ENCODE peak calls at places on chromosomes 4 and X, in four cellular contexts. Q is lung, N is prostate gland, T is IMR-90. Y is an unnamed sample.

GRCh38 chr4:156322592-156322991 is 368.9 kb upstream of the CTSO start:
- DNase-seq in T (peak; percentile 90), N (no peak), Q (no peak), Y (no peak)

GRCh38 chr4:170122252-170122651 is 32.5 kb upstream of the AADAT start:
- DNase-seq in Q (no peak), N (peak; percentile 46), T (no peak), Y (no peak)

GRCh38 chrX:150573702-150574101 is 5.3 kb downstream of the MTM1 start:
- DNase-seq in T (no peak), N (no peak), Q (no peak), Y (no peak)

GRCh38 chr4:173167793-173168395 is 717 bp upstream of the GALNT7 start:
- DNase-seq in T (peak; percentile 30), N (peak; percentile 26), Q (peak; percentile 38), Y (peak; percentile 48)

GRCh38 chr4:112973897-112974296 is 75.6 kb upstream of the ANK2 start:
- DNase-seq in T (no peak), Q (no peak), N (no peak), Y (no peak)

GRCh38 chr4:151646322-151646721 is 114.5 kb downstream of the GATB start:
- DNase-seq in T (no peak), N (no peak), Q (no peak), Y (no peak)

GRCh38 chr4:52714597-52715254 is 36.5 kb downstream of the ERVMER34-1 start:
- DNase-seq in N (no peak), Q (no peak), T (no peak), Y (no peak)

GRCh38 chr4:54237770-54238169 is 8.7 kb downstream of the PDGFRA start:
- DNase-seq in T (no peak), Q (no peak), N (no peak), Y (no peak)

GRCh38 chr4:158999166-158999682 is 103.7 kb upstream of the RAPGEF2 start:
- DNase-seq in Q (no peak), N (no peak), T (no peak), Y (no peak)

DNA sequence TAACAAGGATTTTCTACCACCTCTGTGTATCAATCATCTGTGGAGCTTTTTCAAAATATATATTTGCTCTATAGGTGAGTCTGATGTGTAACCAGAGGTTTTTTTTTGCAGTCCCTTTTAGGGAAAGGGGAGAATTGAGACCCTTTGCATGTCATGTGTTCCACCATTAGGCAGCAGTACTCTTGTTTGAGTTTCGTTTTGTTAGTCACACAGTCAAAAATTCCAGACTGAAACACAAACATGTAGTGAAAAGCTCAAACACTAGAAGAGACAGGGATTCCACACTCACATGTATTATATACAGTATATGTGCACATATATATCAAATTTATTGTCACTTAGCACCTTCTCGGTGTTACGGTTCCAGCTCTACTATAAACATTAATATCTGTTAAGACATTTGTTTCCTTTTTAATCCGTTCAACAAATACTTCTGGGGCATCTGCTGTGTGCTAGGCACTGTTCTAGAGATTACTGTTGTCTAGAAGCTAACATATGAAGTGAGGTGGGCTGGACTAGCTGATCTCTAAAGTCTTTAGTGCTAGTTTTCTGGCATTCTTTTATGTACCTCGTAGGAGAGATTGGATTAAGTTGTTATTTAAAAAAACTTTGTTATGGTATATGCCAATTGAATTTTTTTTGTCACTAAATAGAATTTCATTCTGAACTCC is 5.5 kb downstream of the USP9X start:
- DNase-seq in Q (no peak), T (peak; percentile 35), N (no peak), Y (no peak)
- H3K4me1 ChIP-seq in Q (peaks cover 8% of the 10 kb centered on the region), T (no peaks in the 10 kb centered on the region), N (no peaks in the 10 kb centered on the region), Y (peaks cover 44% of the 10 kb centered on the region)

GRCh38 chr4:40281099-40281498 is 54.0 kb upstream of the CHRNA9 start:
- DNase-seq in T (no peak), N (no peak), Q (no peak), Y (no peak)

GRCh38 chr4:40283968-40284367 is 51.2 kb upstream of the CHRNA9 start:
- DNase-seq in N (no peak), Q (no peak), T (no peak), Y (no peak)

GRCh38 chr4:40281913-40282312 is 53.2 kb upstream of the CHRNA9 start:
- DNase-seq in Q (no peak), T (no peak), N (no peak), Y (no peak)

GRCh38 chr4:40280586-40280985 is 54.5 kb upstream of the CHRNA9 start:
- DNase-seq in Q (no peak), T (no peak), N (no peak), Y (no peak)

GRCh38 chr4:40283413-40283812 is 51.7 kb upstream of the CHRNA9 start:
- DNase-seq in N (no peak), Q (no peak), T (no peak), Y (no peak)
- H3K4me1 ChIP-seq in N (no peaks in the 10 kb centered on the region), Q (no peaks in the 10 kb centered on the region), T (no peaks in the 10 kb centered on the region), Y (no peaks in the 10 kb centered on the region)

DNA sequence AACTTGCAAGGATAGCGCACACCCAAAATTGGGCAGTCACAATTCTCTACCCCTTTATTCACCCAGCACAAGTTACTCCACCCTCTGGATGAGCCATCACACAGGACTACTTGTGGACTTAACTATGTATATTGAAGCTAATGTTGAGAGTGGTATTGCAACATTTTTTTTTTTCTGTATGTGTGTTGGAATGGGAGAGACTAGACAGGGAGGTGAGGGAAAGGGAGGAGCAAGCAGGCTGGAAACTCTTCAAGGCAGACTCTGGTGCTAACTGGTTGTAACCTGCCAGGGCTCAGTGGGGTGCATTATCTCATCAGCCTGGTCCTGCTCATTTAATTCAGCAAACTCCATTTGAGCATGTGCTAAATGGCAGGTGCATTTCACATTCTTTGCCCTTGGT is 18.4 kb upstream of the CWH43 start:
- DNase-seq in T (peak; percentile 39), Q (no peak), N (no peak), Y (no peak)
- H3K4me1 ChIP-seq in T (peaks cover 4% of the 10 kb centered on the region), Q (no peaks in the 10 kb centered on the region), N (no peaks in the 10 kb centered on the region), Y (no peaks in the 10 kb centered on the region)

DNA sequence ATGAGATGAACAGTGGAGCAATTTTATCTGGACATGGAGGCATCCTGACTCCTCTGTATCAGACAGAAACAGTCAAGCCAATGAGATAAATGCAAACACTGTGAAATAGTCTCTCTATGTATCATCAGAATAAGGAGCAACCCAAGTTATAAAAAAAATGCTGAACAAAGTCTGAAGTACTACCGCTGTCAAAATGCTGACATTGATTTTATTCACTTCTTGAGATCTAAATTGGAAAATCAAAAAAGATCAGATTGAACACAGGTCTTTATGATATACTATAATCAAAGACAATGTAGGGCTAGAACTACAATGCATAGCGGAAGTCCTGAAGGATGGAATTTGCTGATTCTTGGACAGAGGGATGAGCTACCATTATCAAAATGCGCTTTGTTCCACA is 76.1 kb downstream of the FTHL17 start:
- DNase-seq in T (no peak), Q (no peak), N (no peak), Y (no peak)
- H3K4me1 ChIP-seq in T (no peaks in the 10 kb centered on the region), Q (no peaks in the 10 kb centered on the region), N (no peaks in the 10 kb centered on the region), Y (no peaks in the 10 kb centered on the region)

GRCh38 chrX:13373807-13374187 is 53.9 kb upstream of the ATXN3L start:
- DNase-seq in Q (no peak), T (peak; percentile 82), N (no peak), Y (no peak)

GRCh38 chrX:13377537-13377936 is 57.7 kb upstream of the ATXN3L start:
- DNase-seq in Q (no peak), T (peak; percentile 95), N (no peak), Y (no peak)

GRCh38 chrX:13374364-13374763 is 54.5 kb upstream of the ATXN3L start:
- DNase-seq in Q (no peak), N (no peak), T (no peak), Y (no peak)

GRCh38 chrX:13380230-13380629 is 60.4 kb upstream of the ATXN3L start:
- DNase-seq in T (peak; percentile 69), N (no peak), Q (no peak), Y (no peak)

GRCh38 chrX:13376857-13377441 is 57.1 kb upstream of the ATXN3L start:
- DNase-seq in N (peak; percentile 46), Q (peak; percentile 32), T (peak; percentile 95), Y (no peak)
- H3K4me1 ChIP-seq in N (no peaks in the 10 kb centered on the region), Q (no peaks in the 10 kb centered on the region), T (peaks cover 15% of the 10 kb centered on the region), Y (no peaks in the 10 kb centered on the region)

GRCh38 chr4:111506706-111507105 is 638.5 kb upstream of the FAM241A start:
- DNase-seq in N (no peak), T (peak; percentile 84), Q (no peak), Y (no peak)
- H3K4me1 ChIP-seq in N (no peaks in the 10 kb centered on the region), T (no peaks in the 10 kb centered on the region), Q (no peaks in the 10 kb centered on the region), Y (no peaks in the 10 kb centered on the region)

DNA sequence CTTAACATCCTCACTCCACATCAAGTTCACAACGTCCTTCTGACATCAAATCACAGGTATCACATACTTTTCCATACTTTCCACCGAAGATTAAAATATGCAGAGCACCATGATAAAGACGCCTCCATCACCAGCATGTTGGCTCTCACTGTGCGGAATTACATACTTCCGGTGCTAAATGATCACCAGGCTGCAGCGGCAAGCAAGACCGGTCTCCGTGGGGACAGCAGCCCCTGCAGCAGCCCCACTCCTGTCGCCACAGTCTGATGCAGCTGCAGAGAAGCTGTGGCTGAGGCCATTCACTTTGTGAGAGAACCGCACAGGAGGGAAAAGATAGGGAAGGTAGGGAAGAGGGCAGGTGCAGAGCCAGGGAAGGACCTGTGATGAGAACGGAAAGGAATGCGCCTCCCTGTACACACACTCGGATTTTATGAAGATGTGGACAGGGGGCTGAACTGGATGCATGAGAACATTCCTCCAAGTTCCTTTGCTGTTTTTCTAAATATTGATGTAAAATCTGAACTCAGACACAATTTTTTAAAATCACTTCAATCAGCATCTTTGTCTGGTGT is 38.3 kb downstream of the AFAP1 start:
- DNase-seq in N (no peak), Q (no peak), T (no peak), Y (no peak)
- H3K4me1 ChIP-seq in N (no peaks in the 10 kb centered on the region), Q (peaks cover 8% of the 10 kb centered on the region), T (peaks cover 36% of the 10 kb centered on the region), Y (peaks cover 12% of the 10 kb centered on the region)

GRCh38 chr4:24510091-24510490 is 74.3 kb downstream of the DHX15 start:
- DNase-seq in N (no peak), T (peak; percentile 24), Q (no peak), Y (no peak)
- H3K4me1 ChIP-seq in N (no peaks in the 10 kb centered on the region), T (peaks cover 2% of the 10 kb centered on the region), Q (no peaks in the 10 kb centered on the region), Y (no peaks in the 10 kb centered on the region)